ENCODE peak calls at places on chromosomes 11 and 22, in six cellular contexts. H is brain microvascular endothelial cell, D is astrocyte of the cerebellum, R is GM06990, O is HCT116, E is fibroblast of mammary gland. C is an unnamed sample.

GRCh38 chr11:128848815-128849455 is 18.2 kb downstream of the KCNJ1 start:
- DNase-seq in H (peak), D (no peak), R (peak), O (peak), E (peak), C (no peak)

GRCh38 chr22:19663286-19663815 is 51.0 kb upstream of the SEPTIN5 start:
- DNase-seq in H (peak), D (peak), R (no peak), O (no peak), E (peak), C (no peak)

GRCh38 chr11:1745701-1746320 is 4.6 kb downstream of the IFITM10 start:
- DNase-seq in H (no peak), D (no peak), R (no peak), O (no peak), E (no peak), C (peak)

GRCh38 chr11:35619030-35619753 is 932 bp downstream of the FJX1 start:
- DNase-seq in H (peak), D (no peak), R (peak), O (no peak), E (peak), C (no peak)

GRCh38 chr11:123300874-123301695 is 106.0 kb upstream of the CLMP start:
- DNase-seq in H (no peak), D (peak), R (no peak), O (peak), E (peak), C (no peak)

GRCh38 chr11:131724436-131724995 is 354.1 kb downstream of the NTM start:
- DNase-seq in H (no peak), D (no peak), R (no peak), O (no peak), E (no peak), C (no peak)

GRCh38 chr11:32729976-32730375 is 64.5 kb downstream of the CCDC73 start:
- DNase-seq in H (no peak), D (peak), R (no peak), O (no peak), E (no peak), C (no peak)

GRCh38 chr11:110251837-110252236 is 44.6 kb downstream of the RDX start:
- DNase-seq in H (peak), D (peak), R (no peak), O (peak), E (peak), C (no peak)

GRCh38 chr11:134333312-134333711 is 1.5 kb downstream of the GLB1L2 start:
- DNase-seq in H (no peak), D (no peak), R (no peak), O (no peak), E (peak), C (no peak)

GRCh38 chr22:41589260-41589600 is 410 bp downstream of the PMM1 start:
- DNase-seq in H (no peak), D (no peak), R (no peak), O (no peak), E (no peak), C (no peak)

GRCh38 chr22:43388420-43388851 is 23.4 kb upstream of the MPPED1 start:
- DNase-seq in H (peak), D (no peak), R (peak), O (peak), E (peak), C (peak)
- TF ChIP-seq CTCF in H (peak), D (peak), R (peak), O (peak), E (peak), C (peak)

DNA sequence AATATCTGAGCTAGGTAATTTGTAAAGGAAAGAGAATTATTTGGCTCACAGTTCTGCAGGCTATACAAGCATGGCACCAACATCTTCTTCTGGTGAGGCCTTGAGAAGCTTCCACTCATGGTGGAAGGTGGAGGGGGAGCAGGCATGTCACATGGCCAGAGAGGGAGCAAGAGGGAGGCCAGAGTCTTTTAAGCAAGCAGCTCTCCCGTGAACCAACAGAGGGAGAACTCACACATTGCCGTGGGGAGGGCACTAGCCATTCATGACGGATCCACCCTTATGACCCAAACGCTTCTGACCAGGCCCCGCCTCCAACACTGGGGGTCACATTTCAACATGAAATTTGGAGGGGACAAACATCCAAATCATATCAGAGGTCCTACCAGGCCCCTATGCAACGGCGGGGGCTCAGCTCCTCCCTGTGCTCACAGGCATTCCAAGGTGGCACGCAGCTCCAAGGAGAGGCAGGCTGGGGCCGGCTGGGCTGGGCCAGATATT is 4.6 kb downstream of the C11orf96 start:
- DNase-seq in H (no peak), D (no peak), R (no peak), O (peak), E (peak), C (no peak)
- TF ChIP-seq CTCF in H (peak), D (peak), R (peak), O (peak), E (peak), C (no peak)

DNA sequence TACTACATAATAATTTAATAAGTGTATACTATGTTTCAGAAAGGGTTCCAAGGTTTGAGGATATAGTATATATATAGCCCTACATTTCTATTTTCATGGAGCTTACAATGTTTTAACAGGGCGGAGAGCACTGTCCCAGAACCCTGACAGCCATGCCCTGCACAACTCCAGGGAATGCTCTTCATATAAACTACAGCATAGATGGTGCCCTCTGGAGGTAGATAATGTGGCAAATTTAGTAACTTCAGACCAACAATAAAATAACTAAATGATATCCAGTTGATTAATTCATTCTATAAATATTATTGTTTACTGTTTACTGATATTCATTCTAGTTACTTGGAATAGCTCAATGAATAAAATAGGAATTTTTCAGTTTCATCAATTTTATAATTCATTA is 693.7 kb upstream of the CCDC179 start:
- DNase-seq in H (no peak), D (no peak), R (no peak), O (no peak), E (peak), C (no peak)
- TF ChIP-seq CTCF in H (peak), D (no peak), R (no peak), O (no peak), E (peak), C (no peak)

GRCh38 chr11:71120346-71120963 is 131.9 kb downstream of the SHANK2 start:
- DNase-seq in H (no peak), D (no peak), R (no peak), O (peak), E (peak), C (no peak)
- TF ChIP-seq CTCF in H (no peak), D (no peak), R (peak), O (peak), E (peak), C (no peak)

DNA sequence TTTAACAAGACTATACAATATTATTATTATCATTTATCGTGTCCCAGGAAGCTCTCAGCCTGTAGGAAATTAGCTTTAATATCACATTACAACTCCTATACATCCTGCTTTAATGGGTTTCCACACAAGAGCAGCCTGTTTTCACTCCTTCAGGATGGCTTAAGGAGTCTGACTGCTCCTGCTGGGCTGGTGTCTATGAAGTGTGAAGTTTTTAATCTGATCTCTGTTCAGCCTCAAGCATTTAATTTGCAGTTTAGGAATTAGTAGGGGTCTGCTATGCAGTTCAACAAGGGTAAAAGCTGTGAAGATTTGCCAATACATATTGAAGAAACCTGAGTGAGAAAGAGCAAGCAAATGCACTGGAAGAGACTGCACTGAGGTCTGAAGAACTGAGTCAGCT is 653.4 kb upstream of the LRRC4C start:
- DNase-seq in H (no peak), D (no peak), R (no peak), O (no peak), E (no peak), C (no peak)
- TF ChIP-seq CTCF in H (no peak), D (no peak), R (no peak), O (no peak), E (no peak), C (no peak)

DNA sequence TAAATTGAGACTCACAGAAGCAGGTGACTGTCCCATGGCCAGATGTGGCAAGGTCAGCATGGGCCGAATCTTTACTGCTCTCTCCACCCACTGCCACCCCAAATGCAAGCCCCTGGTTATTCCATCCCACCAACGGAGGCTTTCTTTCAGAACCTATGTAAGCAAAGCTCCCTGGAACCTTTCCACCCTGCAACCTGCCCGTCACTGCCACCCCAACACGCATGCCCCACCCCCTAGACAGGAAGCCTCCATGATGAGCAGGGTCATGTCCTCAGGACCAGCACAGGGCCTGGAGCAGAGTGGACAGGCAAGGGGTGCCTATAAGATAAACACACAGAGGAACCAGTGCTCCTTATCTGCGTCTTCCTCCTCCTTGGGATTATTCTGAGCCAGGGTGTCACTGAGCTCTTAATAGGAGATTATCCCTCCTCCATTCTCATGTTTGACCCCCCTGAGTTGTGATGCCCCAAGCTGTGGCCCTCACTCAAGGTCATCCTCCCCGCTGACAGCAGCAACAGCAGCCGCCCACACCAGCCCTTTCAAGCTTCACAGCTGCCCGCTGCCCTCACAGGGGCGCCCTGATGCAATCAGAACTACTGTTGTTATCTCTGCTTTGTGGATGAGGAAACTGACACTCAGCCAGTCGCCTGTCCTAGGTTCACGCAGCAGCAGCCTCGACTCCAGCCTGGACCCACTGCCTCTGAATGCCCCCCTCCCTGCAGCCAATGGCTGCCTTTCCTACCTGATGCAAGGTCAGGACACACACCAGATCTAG is 647.2 kb downstream of the TBC1D22A start:
- DNase-seq in H (no peak), D (no peak), R (no peak), O (no peak), E (no peak), C (no peak)
- TF ChIP-seq CTCF in H (no peak), D (no peak), R (no peak), O (no peak), E (no peak), C (no peak)

DNA sequence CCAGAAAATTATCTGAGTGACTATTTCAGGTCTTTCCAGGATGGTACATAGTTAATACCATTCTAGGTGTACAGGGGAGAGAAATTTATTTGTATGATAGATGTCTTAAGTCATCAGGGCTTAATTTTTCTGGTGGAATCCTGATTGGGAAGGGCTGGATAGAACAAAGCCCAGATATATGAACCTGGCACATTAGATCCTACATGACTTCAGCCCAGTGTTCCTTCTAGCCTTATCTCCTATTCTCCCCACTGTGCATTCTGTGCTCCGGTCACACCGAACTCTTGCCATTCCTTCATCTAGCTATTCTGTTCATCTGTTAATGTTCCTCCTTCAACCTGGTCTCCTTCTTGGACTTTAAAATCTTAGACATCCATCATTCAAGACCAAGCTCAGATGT is 69.0 kb upstream of the EED start:
- DNase-seq in H (no peak), D (no peak), R (no peak), O (no peak), E (no peak), C (no peak)
- TF ChIP-seq CTCF in H (no peak), D (no peak), R (no peak), O (no peak), E (no peak), C (no peak)